ENCODE peak calls at places on chromosomes 7 and 10, in five cellular contexts. M is endothelial cell, I is NCI-H2081, T is GM04504, U is NCI-H510A treated with DMSO at 0.1 percent for 48 hours. A is an unnamed sample.
A peak's percentile ranks its signal among the peaks of the same experiment; 100 is the strongest.

GRCh38 chr7:153886121-153886505 is 166.1 kb upstream of the DPP6 start:
- DNase-seq in M (no peak), I (peak; percentile 76), T (no peak), U (no peak), A (no peak)

GRCh38 chr7:2141656-2142055 is 91.1 kb downstream of the MAD1L1 start:
- DNase-seq in T (no peak), M (no peak), I (no peak), U (no peak), A (no peak)

GRCh38 chr7:38310601-38311057 is 37.2 kb upstream of the TARP start:
- DNase-seq in T (no peak), U (peak; percentile 4), M (no peak), I (no peak), A (no peak)

GRCh38 chr7:140203556-140203955 is 26.8 kb upstream of the KDM7A start:
- DNase-seq in T (no peak), M (no peak), I (no peak), U (no peak), A (no peak)

GRCh38 chr10:74332398-74332797 is 181.4 kb downstream of the ADK start:
- DNase-seq in I (no peak), T (peak; percentile 61), M (no peak), U (no peak), A (no peak)

GRCh38 chr10:70564113-70564725 is 38.3 kb downstream of the PRF1 start:
- DNase-seq in T (no peak), U (no peak), I (no peak), M (no peak), A (no peak)

GRCh38 chr7:17299477-17299991 is 1.1 kb downstream of the AHR start:
- DNase-seq in U (peak; percentile 53), M (no peak), T (no peak), I (peak; percentile 32), A (peak; percentile 10)

GRCh38 chr7:137717811-137718271 is 128.9 kb downstream of the DGKI start:
- DNase-seq in T (no peak), M (no peak), U (no peak), I (no peak), A (no peak)

GRCh38 chr7:158016171-158017087 is 571.2 kb downstream of the PTPRN2 start:
- DNase-seq in M (no peak), T (no peak), U (peak; percentile 62), I (peak; percentile 89), A (peak; percentile 87)

GRCh38 chr10:42960491-42961155 is 116.2 kb upstream of the RET start:
- DNase-seq in M (peak; percentile 2), U (no peak), I (no peak), T (peak; percentile 27), A (no peak)

GRCh38 chr7:13628231-13629001 is 361.1 kb downstream of the ETV1 start:
- DNase-seq in I (no peak), U (no peak), M (no peak), T (peak; percentile 42), A (no peak)

GRCh38 chr10:50501899-50502556 is 121.7 kb downstream of the SGMS1 start:
- DNase-seq in M (no peak), I (no peak), U (peak; percentile 2), T (no peak), A (no peak)

GRCh38 chr10:75395171-75395954 is 6.2 kb downstream of the ZNF503 start:
- DNase-seq in M (peak; percentile 85), I (no peak), U (no peak), T (no peak), A (no peak)

GRCh38 chr7:6654842-6655610 is 17.9 kb downstream of the ZNF316 start:
- DNase-seq in U (no peak), T (no peak), I (no peak), M (no peak), A (no peak)

GRCh38 chr10:124280916-124281315 is 137.8 kb downstream of the OAT start:
- DNase-seq in T (no peak), M (no peak), U (no peak), I (no peak), A (no peak)

GRCh38 chr7:99024066-99024465 is 119.8 kb downstream of the SMURF1 start:
- DNase-seq in U (no peak), M (no peak), T (peak; percentile 65), I (no peak), A (no peak)

GRCh38 chr10:8778713-8779112 is 724.2 kb downstream of the GATA3 start:
- DNase-seq in T (no peak), U (no peak), I (no peak), M (no peak), A (no peak)

GRCh38 chr7:64905133-64905532 is 2.1 kb downstream of the ZNF273 start:
- DNase-seq in U (no peak), I (no peak), M (no peak), T (no peak), A (no peak)

GRCh38 chr7:1526271-1526754 is 4.2 kb upstream of the MAFK start:
- DNase-seq in T (no peak), M (no peak), I (no peak), U (no peak), A (no peak)

GRCh38 chr10:67790534-67791408 is 47.2 kb downstream of the DNAJC12 start:
- DNase-seq in I (no peak), U (no peak), T (no peak), M (no peak), A (no peak)

GRCh38 chr7:7220821-7221220 is 38.5 kb downstream of the C1GALT1 start:
- DNase-seq in U (no peak), T (no peak), M (no peak), I (no peak), A (no peak)

GRCh38 chr7:20217193-20217948 is at the start of gene MACC1:
- DNase-seq in T (no peak), I (peak; percentile 67), U (peak; percentile 98), M (no peak), A (peak; percentile 74)

GRCh38 chr7:73828107-73828803 is 2.5 kb upstream of the CLDN4 start:
- DNase-seq in T (no peak), U (peak; percentile 99), I (peak; percentile 96), M (no peak), A (peak; percentile 100)

GRCh38 chr7:29289156-29290021 is 94.8 kb downstream of the CHN2 start:
- DNase-seq in T (no peak), U (peak; percentile 85), I (peak; percentile 85), M (no peak), A (peak; percentile 93)